ENCODE peak calls at places on chromosomes 7 and 10, in ten cellular contexts. Y is hepatic stellate cell; T is transverse colon; A is Ammon's horn; R is stimulated activated CD4-positive, alpha-beta T cell treated with anti-CD3 and anti-CD28 coated beads, Interleukin-1b, Interleukin-23, amount 100 ng/mL, for 48 hours; M is SK-N-SH; D is suprapubic skin; V is EL; J is NCI-H2081; Z is IMR-90. U is an unnamed sample.

GRCh38 chr10:17910144-17910789 is 41.5 kb upstream of the SLC39A12 start:
- DNase-seq in Y (peak; percentile 30), T (peak; percentile 44), A (peak; percentile 49), R (no peak), M (peak; percentile 38), D (no peak), V (peak; percentile 66), J (no peak), Z (peak; percentile 63), U (peak; percentile 52)

GRCh38 chr7:51013861-51014511 is 231.3 kb upstream of the GRB10 start:
- DNase-seq in Y (no peak), T (no peak), A (no peak), R (no peak), M (no peak), D (no peak), V (no peak), J (no peak), Z (no peak), U (no peak)

GRCh38 chr7:137539111-137539715 is 195.7 kb upstream of the PTN start:
- DNase-seq in Y (peak; percentile 34), T (no peak), A (no peak), R (no peak), M (no peak), D (no peak), V (peak; percentile 76), J (no peak), Z (peak; percentile 94), U (peak; percentile 85)

GRCh38 chr10:89490589-89491335 is 44.6 kb downstream of the SLC16A12 start:
- DNase-seq in Y (no peak), T (no peak), A (no peak), R (no peak), M (no peak), D (no peak), V (no peak), J (no peak), Z (no peak), U (no peak)

GRCh38 chr7:15972767-15973362 is 286.4 kb upstream of the MEOX2 start:
- DNase-seq in Y (peak; percentile 8), T (peak; percentile 8), A (no peak), R (no peak), M (no peak), D (no peak), V (peak; percentile 51), J (no peak), Z (peak; percentile 29), U (peak; percentile 38)

GRCh38 chr10:116891208-116891607 is 41.9 kb downstream of the ENO4 start:
- DNase-seq in Y (no peak), T (peak; percentile 67), A (peak; percentile 46), R (no peak), M (peak; percentile 74), D (no peak), V (peak; percentile 79), J (peak; percentile 68), Z (peak; percentile 94), U (peak; percentile 87)

GRCh38 chr7:131057524-131058065 is 270.1 kb upstream of the MKLN1 start:
- DNase-seq in Y (no peak), T (no peak), A (no peak), R (peak; percentile 41), M (no peak), D (no peak), V (no peak), J (no peak), Z (no peak), U (no peak)

GRCh38 chr10:113297226-113297625 is 255.6 kb upstream of the HABP2 start:
- DNase-seq in Y (peak; percentile 50), T (no peak), A (no peak), R (no peak), M (no peak), D (no peak), V (peak; percentile 90), J (no peak), Z (peak; percentile 14), U (peak; percentile 23)

GRCh38 chr10:76647276-76647675 is 990.3 kb downstream of the KCNMA1 start:
- DNase-seq in Y (no peak), T (no peak), A (no peak), R (no peak), M (no peak), D (no peak), V (peak; percentile 69), J (no peak), Z (no peak), U (peak; percentile 24)

GRCh38 chr7:4702961-4703512 is 20.9 kb downstream of the FOXK1 start:
- DNase-seq in Y (no peak), T (no peak), A (no peak), R (no peak), M (no peak), D (no peak), V (no peak), J (no peak), Z (no peak), U (no peak)

GRCh38 chr7:123645516-123645915 is 10.2 kb upstream of the LMOD2 start:
- DNase-seq in Y (no peak), T (no peak), A (no peak), R (no peak), M (no peak), D (no peak), V (no peak), J (no peak), Z (no peak), U (no peak)

GRCh38 chr7:99141756-99142726 is 1.9 kb downstream of the SMURF1 start:
- DNase-seq in Y (peak; percentile 47), T (peak; percentile 76), A (peak; percentile 58), R (peak; percentile 63), M (peak; percentile 78), D (peak; percentile 83), V (peak; percentile 87), J (peak; percentile 22), Z (peak; percentile 79), U (peak; percentile 79)

GRCh38 chr7:90945104-90945752 is 319.0 kb upstream of the FZD1 start:
- DNase-seq in Y (no peak), T (no peak), A (no peak), R (no peak), M (no peak), D (no peak), V (peak; percentile 33), J (no peak), Z (peak; percentile 61), U (no peak)

GRCh38 chr10:125136087-125136486 is 24.3 kb downstream of the CTBP2 start:
- DNase-seq in Y (no peak), T (no peak), A (no peak), R (no peak), M (no peak), D (no peak), V (no peak), J (no peak), Z (no peak), U (no peak)

GRCh38 chr10:48444861-48445841 is 138.7 kb downstream of the MAPK8 start:
- DNase-seq in Y (peak; percentile 14), T (no peak), A (no peak), R (no peak), M (peak; percentile 70), D (no peak), V (peak; percentile 13), J (peak; percentile 16), Z (no peak), U (no peak)

GRCh38 chr7:381211-382117 is 91.5 kb downstream of the FOXL3 start:
- DNase-seq in Y (no peak), T (no peak), A (no peak), R (no peak), M (no peak), D (no peak), V (no peak), J (no peak), Z (no peak), U (no peak)

GRCh38 chr7:117564627-117565026 is 84.8 kb downstream of the CFTR start:
- DNase-seq in Y (no peak), T (no peak), A (no peak), R (no peak), M (no peak), D (no peak), V (no peak), J (no peak), Z (no peak), U (no peak)

GRCh38 chr10:23186697-23187096 is 5.4 kb upstream of the PTF1A start:
- DNase-seq in Y (no peak), T (no peak), A (no peak), R (no peak), M (no peak), D (no peak), V (no peak), J (no peak), Z (no peak), U (no peak)

GRCh38 chr7:68967598-68967997 is 630.7 kb upstream of the AUTS2 start:
- DNase-seq in Y (no peak), T (no peak), A (no peak), R (no peak), M (no peak), D (no peak), V (no peak), J (no peak), Z (no peak), U (no peak)

GRCh38 chr7:139646566-139646965 is 123.1 kb downstream of the CLEC2L start:
- DNase-seq in Y (no peak), T (no peak), A (peak; percentile 85), R (no peak), M (no peak), D (no peak), V (no peak), J (no peak), Z (no peak), U (no peak)

GRCh38 chr10:72885953-72886352 is 7.6 kb upstream of the OIT3 start:
- DNase-seq in Y (no peak), T (no peak), A (no peak), R (no peak), M (no peak), D (no peak), V (no peak), J (no peak), Z (no peak), U (no peak)

GRCh38 chr10:129715805-129716785 is 248.0 kb downstream of the EBF3 start:
- DNase-seq in Y (no peak), T (no peak), A (no peak), R (no peak), M (no peak), D (no peak), V (no peak), J (no peak), Z (no peak), U (no peak)

GRCh38 chr7:107982463-107982862 is 20.5 kb downstream of the LAMB1 start:
- DNase-seq in Y (no peak), T (no peak), A (no peak), R (no peak), M (no peak), D (no peak), V (no peak), J (no peak), Z (no peak), U (no peak)

GRCh38 chr7:12409097-12409711 is 5.5 kb upstream of the VWDE start:
- DNase-seq in Y (no peak), T (no peak), A (no peak), R (no peak), M (no peak), D (no peak), V (no peak), J (no peak), Z (no peak), U (no peak)

GRCh38 chr10:13816195-13816926 is 229.6 kb downstream of the PRPF18 start:
- DNase-seq in Y (peak; percentile 67), T (peak; percentile 58), A (peak; percentile 91), R (no peak), M (no peak), D (no peak), V (peak; percentile 44), J (peak; percentile 78), Z (peak; percentile 95), U (peak; percentile 62)

GRCh38 chr10:116073025-116073424 is 200.0 kb downstream of the GFRA1 start:
- DNase-seq in Y (no peak), T (no peak), A (no peak), R (no peak), M (peak; percentile 35), D (no peak), V (no peak), J (no peak), Z (no peak), U (no peak)

GRCh38 chr10:110505130-110505815 is 7.6 kb downstream of the DUSP5 start:
- DNase-seq in Y (no peak), T (no peak), A (no peak), R (no peak), M (no peak), D (peak; percentile 52), V (no peak), J (no peak), Z (no peak), U (no peak)

GRCh38 chr10:43322769-43323168 is 48.7 kb upstream of the FXYD4 start:
- DNase-seq in Y (peak; percentile 45), T (peak; percentile 91), A (peak; percentile 98), R (peak; percentile 91), M (peak; percentile 96), D (peak; percentile 83), V (peak; percentile 72), J (no peak), Z (peak; percentile 51), U (no peak)